ENCODE peak calls at places on chromosome 12, in five cellular contexts. Y is endodermal cell, H is substantia nigra, R is HT1080, E is ELR. N is an unnamed sample.

GRCh38 chr12:66495709-66496108 is 183.2 kb downstream of the GRIP1 start:
- DNase-seq in Y (peak), H (no peak), R (no peak), E (no peak), N (no peak)

GRCh38 chr12:509494-509893 is 49.8 kb downstream of the B4GALNT3 start:
- DNase-seq in Y (peak), H (no peak), R (peak), E (peak), N (no peak)

GRCh38 chr12:16407332-16407731 is 59.9 kb downstream of the MGST1 start:
- DNase-seq in Y (no peak), H (no peak), R (no peak), E (no peak), N (no peak)

GRCh38 chr12:29591140-29592020 is 93.9 kb upstream of the OVCH1 start:
- DNase-seq in Y (peak), H (no peak), R (no peak), E (no peak), N (no peak)

GRCh38 chr12:128459067-128459466 is 192.1 kb downstream of the TMEM132C start:
- DNase-seq in Y (peak), H (no peak), R (no peak), E (no peak), N (no peak)

GRCh38 chr12:45322810-45323209 is 106.9 kb downstream of the ANO6 start:
- DNase-seq in Y (no peak), H (no peak), R (no peak), E (no peak), N (no peak)

GRCh38 chr12:16939871-16940306 is 333.9 kb upstream of the LMO3 start:
- DNase-seq in Y (peak), H (no peak), R (peak), E (peak), N (no peak)

GRCh38 chr12:104457746-104458644 is 1.2 kb downstream of the CHST11 start:
- DNase-seq in Y (peak), H (no peak), R (peak), E (peak), N (no peak)

GRCh38 chr12:52611080-52611468 is 7.3 kb downstream of the KRT73 start:
- DNase-seq in Y (peak), H (no peak), R (no peak), E (no peak), N (no peak)

GRCh38 chr12:97567619-97568110 is 105.1 kb downstream of the RMST start:
- DNase-seq in Y (no peak), H (no peak), R (no peak), E (no peak), N (no peak)

GRCh38 chr12:65895759-65896656 is 71.7 kb downstream of the HMGA2 start:
- DNase-seq in Y (peak), H (no peak), R (peak), E (no peak), N (no peak)

GRCh38 chr12:75364918-75365317 is 26.0 kb upstream of the GLIPR1L2 start:
- DNase-seq in Y (no peak), H (no peak), R (no peak), E (no peak), N (no peak)

GRCh38 chr12:120007272-120007671 is 18.2 kb downstream of the BICDL1 start:
- DNase-seq in Y (no peak), H (no peak), R (no peak), E (no peak), N (no peak)

GRCh38 chr12:38555620-38556596 is 239.3 kb downstream of the ALG10B start:
- DNase-seq in Y (no peak), H (no peak), R (peak), E (no peak), N (no peak)

GRCh38 chr12:113196996-113197395 is 11.5 kb downstream of the RITA1 start:
- DNase-seq in Y (peak), H (peak), R (peak), E (peak), N (peak)

GRCh38 chr12:79945455-79945854 is 10.6 kb upstream of the PPP1R12A start:
- DNase-seq in Y (no peak), H (no peak), R (no peak), E (no peak), N (no peak)

GRCh38 chr12:107488666-107489065 is 196.9 kb upstream of the PWP1 start:
- DNase-seq in Y (no peak), H (no peak), R (no peak), E (no peak), N (no peak)

GRCh38 chr12:76346798-76347420 is 1.3 kb downstream of the BBS10 start:
- DNase-seq in Y (no peak), H (peak), R (peak), E (peak), N (no peak)

GRCh38 chr12:123028475-123028874 is 48.0 kb downstream of the ARL6IP4 start:
- DNase-seq in Y (no peak), H (no peak), R (no peak), E (no peak), N (no peak)

GRCh38 chr12:118850244-118850825 is 131.0 kb upstream of the SRRM4 start:
- DNase-seq in Y (peak), H (no peak), R (peak), E (peak), N (no peak)

GRCh38 chr12:2550470-2551090 is 244.2 kb upstream of the FKBP4 start:
- DNase-seq in Y (no peak), H (no peak), R (no peak), E (no peak), N (no peak)

GRCh38 chr12:111387747-111388365 is 17.9 kb upstream of the SH2B3 start:
- DNase-seq in Y (no peak), H (no peak), R (no peak), E (no peak), N (no peak)

GRCh38 chr12:77407951-77408350 is 342.6 kb upstream of the E2F7 start:
- DNase-seq in Y (no peak), H (no peak), R (no peak), E (no peak), N (no peak)

GRCh38 chr12:56229819-56230448 is at the start of gene SLC39A5:
- DNase-seq in Y (no peak), H (no peak), R (no peak), E (no peak), N (no peak)

GRCh38 chr12:30145351-30146017 is 361.7 kb upstream of the TMTC1 start:
- DNase-seq in Y (no peak), H (no peak), R (no peak), E (no peak), N (no peak)

GRCh38 chr12:1692895-1693294 is 2.0 kb downstream of the ADIPOR2 start:
- DNase-seq in Y (no peak), H (no peak), R (no peak), E (no peak), N (no peak)

GRCh38 chr12:26425587-26426260 is 230.4 kb downstream of the SSPN start:
- DNase-seq in Y (no peak), H (no peak), R (peak), E (no peak), N (no peak)

GRCh38 chr12:79674629-79675028 is 16.1 kb downstream of the PAWR start:
- DNase-seq in Y (no peak), H (no peak), R (peak), E (peak), N (no peak)

GRCh38 chr12:109127533-109128242 is 11.3 kb downstream of the ACACB start:
- DNase-seq in Y (no peak), H (no peak), R (no peak), E (no peak), N (no peak)

GRCh38 chr12:110794623-110795280 is 52.0 kb upstream of the CCDC63 start:
- DNase-seq in Y (no peak), H (no peak), R (no peak), E (peak), N (no peak)

GRCh38 chr12:131120831-131121271 is 167.1 kb downstream of the ADGRD1 start:
- DNase-seq in Y (peak), H (no peak), R (no peak), E (no peak), N (no peak)

GRCh38 chr12:13135336-13136178 is 32.1 kb upstream of the GSG1 start:
- DNase-seq in Y (peak), H (peak), R (peak), E (peak), N (no peak)

GRCh38 chr12:100520048-100520769 is 46.5 kb downstream of the NR1H4 start:
- DNase-seq in Y (no peak), H (no peak), R (no peak), E (no peak), N (no peak)

GRCh38 chr12:100718212-100718611 is 76.4 kb upstream of the ANO4 start:
- DNase-seq in Y (no peak), H (no peak), R (no peak), E (peak), N (no peak)

GRCh38 chr12:96590970-96591369 is 101.6 kb downstream of the CFAP54 start:
- DNase-seq in Y (no peak), H (no peak), R (no peak), E (no peak), N (no peak)

GRCh38 chr12:46526231-46526630 is 153.7 kb upstream of the SLC38A2 start:
- DNase-seq in Y (no peak), H (no peak), R (no peak), E (no peak), N (no peak)

GRCh38 chr12:114397978-114398881 is 7.7 kb downstream of the TBX5 start:
- DNase-seq in Y (peak), H (no peak), R (no peak), E (no peak), N (no peak)

N was measured in caudate nucleus.